ENCODE peak calls at places on chromosomes 16 and 17, in six cellular contexts. One of them, this sample, is unnamed.

GRCh38 chr16:50505714-50506542 is 42.3 kb upstream of the NKD1 start:
- DNase-seq in stimulated activated naive CD4-positive, alpha-beta T cell: no peak
- DNase-seq in T-helper 2 cell: no peak
- DNase-seq in NCI-H2029 treated with DMSO at 0.1 percent for 48 hours: no peak
- DNase-seq in cardiac septum: no peak
- DNase-seq in posterior cingulate gyrus: no peak
- DNase-seq in this sample: peak

GRCh38 chr17:6549384-6550036 is 6.8 kb downstream of the PITPNM3 start:
- DNase-seq in stimulated activated naive CD4-positive, alpha-beta T cell: no peak
- DNase-seq in T-helper 2 cell: no peak
- DNase-seq in NCI-H2029 treated with DMSO at 0.1 percent for 48 hours: no peak
- DNase-seq in cardiac septum: no peak
- DNase-seq in posterior cingulate gyrus: no peak
- DNase-seq in this sample: no peak

GRCh38 chr16:77213542-77214108 is 14.4 kb downstream of the SYCE1L start:
- DNase-seq in stimulated activated naive CD4-positive, alpha-beta T cell: no peak
- DNase-seq in T-helper 2 cell: no peak
- DNase-seq in NCI-H2029 treated with DMSO at 0.1 percent for 48 hours: peak
- DNase-seq in cardiac septum: no peak
- DNase-seq in posterior cingulate gyrus: no peak
- DNase-seq in this sample: no peak

GRCh38 chr17:75516619-75517276 is 420 bp downstream of the TSEN54 start:
- DNase-seq in stimulated activated naive CD4-positive, alpha-beta T cell: no peak
- DNase-seq in T-helper 2 cell: no peak
- DNase-seq in NCI-H2029 treated with DMSO at 0.1 percent for 48 hours: no peak
- DNase-seq in cardiac septum: no peak
- DNase-seq in posterior cingulate gyrus: no peak
- DNase-seq in this sample: peak

GRCh38 chr16:52069866-52070265 is 477.1 kb downstream of the TOX3 start:
- DNase-seq in stimulated activated naive CD4-positive, alpha-beta T cell: no peak
- DNase-seq in T-helper 2 cell: no peak
- DNase-seq in NCI-H2029 treated with DMSO at 0.1 percent for 48 hours: peak
- DNase-seq in cardiac septum: no peak
- DNase-seq in posterior cingulate gyrus: no peak
- DNase-seq in this sample: peak

GRCh38 chr17:63041722-63042121 is 75.7 kb downstream of the TANC2 start:
- DNase-seq in stimulated activated naive CD4-positive, alpha-beta T cell: no peak
- DNase-seq in T-helper 2 cell: no peak
- DNase-seq in NCI-H2029 treated with DMSO at 0.1 percent for 48 hours: no peak
- DNase-seq in cardiac septum: no peak
- DNase-seq in posterior cingulate gyrus: no peak
- DNase-seq in this sample: no peak

GRCh38 chr16:56121156-56121500 is 70.2 kb upstream of the GNAO1 start:
- DNase-seq in stimulated activated naive CD4-positive, alpha-beta T cell: no peak
- DNase-seq in T-helper 2 cell: no peak
- DNase-seq in NCI-H2029 treated with DMSO at 0.1 percent for 48 hours: no peak
- DNase-seq in cardiac septum: no peak
- DNase-seq in posterior cingulate gyrus: no peak
- DNase-seq in this sample: no peak

GRCh38 chr16:67016143-67016542 is 12.8 kb upstream of the CBFB start:
- DNase-seq in stimulated activated naive CD4-positive, alpha-beta T cell: no peak
- DNase-seq in T-helper 2 cell: no peak
- DNase-seq in NCI-H2029 treated with DMSO at 0.1 percent for 48 hours: no peak
- DNase-seq in cardiac septum: peak
- DNase-seq in posterior cingulate gyrus: no peak
- DNase-seq in this sample: no peak

GRCh38 chr17:55609737-55610201 is 98.5 kb upstream of the SMIM36 start:
- DNase-seq in stimulated activated naive CD4-positive, alpha-beta T cell: no peak
- DNase-seq in T-helper 2 cell: no peak
- DNase-seq in NCI-H2029 treated with DMSO at 0.1 percent for 48 hours: no peak
- DNase-seq in cardiac septum: no peak
- DNase-seq in posterior cingulate gyrus: no peak
- DNase-seq in this sample: no peak

GRCh38 chr16:88014201-88014781 is 63.1 kb downstream of the BANP start:
- DNase-seq in stimulated activated naive CD4-positive, alpha-beta T cell: no peak
- DNase-seq in T-helper 2 cell: no peak
- DNase-seq in NCI-H2029 treated with DMSO at 0.1 percent for 48 hours: no peak
- DNase-seq in cardiac septum: peak
- DNase-seq in posterior cingulate gyrus: no peak
- DNase-seq in this sample: no peak

GRCh38 chr16:89693931-89694783 is 7.3 kb downstream of the SPATA2L start:
- DNase-seq in stimulated activated naive CD4-positive, alpha-beta T cell: no peak
- DNase-seq in T-helper 2 cell: no peak
- DNase-seq in NCI-H2029 treated with DMSO at 0.1 percent for 48 hours: no peak
- DNase-seq in cardiac septum: peak
- DNase-seq in posterior cingulate gyrus: no peak
- DNase-seq in this sample: no peak

GRCh38 chr17:44990994-44991393 is 22.9 kb upstream of the C1QL1 start:
- DNase-seq in stimulated activated naive CD4-positive, alpha-beta T cell: no peak
- DNase-seq in T-helper 2 cell: no peak
- DNase-seq in NCI-H2029 treated with DMSO at 0.1 percent for 48 hours: no peak
- DNase-seq in cardiac septum: no peak
- DNase-seq in posterior cingulate gyrus: no peak
- DNase-seq in this sample: peak

GRCh38 chr17:66365903-66366302 is 63.5 kb downstream of the PRKCA start:
- DNase-seq in stimulated activated naive CD4-positive, alpha-beta T cell: no peak
- DNase-seq in T-helper 2 cell: no peak
- DNase-seq in NCI-H2029 treated with DMSO at 0.1 percent for 48 hours: no peak
- DNase-seq in cardiac septum: no peak
- DNase-seq in posterior cingulate gyrus: no peak
- DNase-seq in this sample: no peak

GRCh38 chr16:11164482-11165270 is 91.3 kb downstream of the SOCS1 start:
- DNase-seq in stimulated activated naive CD4-positive, alpha-beta T cell: no peak
- DNase-seq in T-helper 2 cell: no peak
- DNase-seq in NCI-H2029 treated with DMSO at 0.1 percent for 48 hours: no peak
- DNase-seq in cardiac septum: no peak
- DNase-seq in posterior cingulate gyrus: no peak
- DNase-seq in this sample: peak

GRCh38 chr16:84806256-84806889 is 13.4 kb upstream of the CRISPLD2 start:
- DNase-seq in stimulated activated naive CD4-positive, alpha-beta T cell: no peak
- DNase-seq in T-helper 2 cell: no peak
- DNase-seq in NCI-H2029 treated with DMSO at 0.1 percent for 48 hours: no peak
- DNase-seq in cardiac septum: peak
- DNase-seq in posterior cingulate gyrus: no peak
- DNase-seq in this sample: no peak

GRCh38 chr17:70165383-70165782 is 3.9 kb upstream of the KCNJ2 start:
- DNase-seq in stimulated activated naive CD4-positive, alpha-beta T cell: no peak
- DNase-seq in T-helper 2 cell: no peak
- DNase-seq in NCI-H2029 treated with DMSO at 0.1 percent for 48 hours: no peak
- DNase-seq in cardiac septum: no peak
- DNase-seq in posterior cingulate gyrus: no peak
- DNase-seq in this sample: peak

GRCh38 chr17:49873466-49873865 is 25.6 kb upstream of the TAC4 start:
- DNase-seq in stimulated activated naive CD4-positive, alpha-beta T cell: no peak
- DNase-seq in T-helper 2 cell: no peak
- DNase-seq in NCI-H2029 treated with DMSO at 0.1 percent for 48 hours: peak
- DNase-seq in cardiac septum: no peak
- DNase-seq in posterior cingulate gyrus: no peak
- DNase-seq in this sample: no peak

GRCh38 chr16:12119037-12119436 is 142.5 kb downstream of the SNX29 start:
- DNase-seq in stimulated activated naive CD4-positive, alpha-beta T cell: no peak
- DNase-seq in T-helper 2 cell: no peak
- DNase-seq in NCI-H2029 treated with DMSO at 0.1 percent for 48 hours: no peak
- DNase-seq in cardiac septum: no peak
- DNase-seq in posterior cingulate gyrus: no peak
- DNase-seq in this sample: no peak

GRCh38 chr16:89395150-89396142 is 94.9 kb downstream of the ANKRD11 start:
- DNase-seq in stimulated activated naive CD4-positive, alpha-beta T cell: no peak
- DNase-seq in T-helper 2 cell: no peak
- DNase-seq in NCI-H2029 treated with DMSO at 0.1 percent for 48 hours: no peak
- DNase-seq in cardiac septum: peak
- DNase-seq in posterior cingulate gyrus: peak
- DNase-seq in this sample: peak

GRCh38 chr17:41617698-41618097 is 5.1 kb upstream of the KRT16 start:
- DNase-seq in stimulated activated naive CD4-positive, alpha-beta T cell: no peak
- DNase-seq in T-helper 2 cell: no peak
- DNase-seq in NCI-H2029 treated with DMSO at 0.1 percent for 48 hours: no peak
- DNase-seq in cardiac septum: no peak
- DNase-seq in posterior cingulate gyrus: no peak
- DNase-seq in this sample: no peak

GRCh38 chr16:12311309-12311708 is 334.8 kb downstream of the SNX29 start:
- DNase-seq in stimulated activated naive CD4-positive, alpha-beta T cell: no peak
- DNase-seq in T-helper 2 cell: no peak
- DNase-seq in NCI-H2029 treated with DMSO at 0.1 percent for 48 hours: no peak
- DNase-seq in cardiac septum: no peak
- DNase-seq in posterior cingulate gyrus: no peak
- DNase-seq in this sample: no peak

GRCh38 chr17:57269052-57269451 is 12.7 kb downstream of the MSI2 start:
- DNase-seq in stimulated activated naive CD4-positive, alpha-beta T cell: no peak
- DNase-seq in T-helper 2 cell: no peak
- DNase-seq in NCI-H2029 treated with DMSO at 0.1 percent for 48 hours: no peak
- DNase-seq in cardiac septum: no peak
- DNase-seq in posterior cingulate gyrus: no peak
- DNase-seq in this sample: no peak

GRCh38 chr17:17568772-17569195 is 22.7 kb downstream of the PEMT start:
- DNase-seq in stimulated activated naive CD4-positive, alpha-beta T cell: no peak
- DNase-seq in T-helper 2 cell: no peak
- DNase-seq in NCI-H2029 treated with DMSO at 0.1 percent for 48 hours: peak
- DNase-seq in cardiac septum: peak
- DNase-seq in posterior cingulate gyrus: peak
- DNase-seq in this sample: peak

GRCh38 chr17:78357177-78357586 is 2.7 kb downstream of the SOCS3 start:
- DNase-seq in stimulated activated naive CD4-positive, alpha-beta T cell: no peak
- DNase-seq in T-helper 2 cell: no peak
- DNase-seq in NCI-H2029 treated with DMSO at 0.1 percent for 48 hours: no peak
- DNase-seq in cardiac septum: peak
- DNase-seq in posterior cingulate gyrus: peak
- DNase-seq in this sample: no peak

GRCh38 chr17:29115906-29116651 is 64.1 kb downstream of the MYO18A start:
- DNase-seq in stimulated activated naive CD4-positive, alpha-beta T cell: no peak
- DNase-seq in T-helper 2 cell: no peak
- DNase-seq in NCI-H2029 treated with DMSO at 0.1 percent for 48 hours: peak
- DNase-seq in cardiac septum: no peak
- DNase-seq in posterior cingulate gyrus: peak
- DNase-seq in this sample: peak

GRCh38 chr16:30621765-30622164 is 11.6 kb upstream of the ZNF689 start:
- DNase-seq in stimulated activated naive CD4-positive, alpha-beta T cell: no peak
- DNase-seq in T-helper 2 cell: no peak
- DNase-seq in NCI-H2029 treated with DMSO at 0.1 percent for 48 hours: no peak
- DNase-seq in cardiac septum: no peak
- DNase-seq in posterior cingulate gyrus: no peak
- DNase-seq in this sample: no peak

GRCh38 chr16:63947022-63947421 is 1174.8 kb downstream of the CDH11 start:
- DNase-seq in stimulated activated naive CD4-positive, alpha-beta T cell: no peak
- DNase-seq in T-helper 2 cell: no peak
- DNase-seq in NCI-H2029 treated with DMSO at 0.1 percent for 48 hours: no peak
- DNase-seq in cardiac septum: no peak
- DNase-seq in posterior cingulate gyrus: no peak
- DNase-seq in this sample: no peak

This sample was measured in NCI-H82.